ENCODE peak calls at places on chromosomes 7 and 10, in ten cellular contexts. X, E, C, K, U, Y, Q, B, M and G are unnamed samples.

GRCh38 chr10:33211123-33211878 is 123.2 kb downstream of the NRP1 start:
- DNase-seq in M (no peak), B (no peak), C (peak), Q (no peak), Y (no peak), E (no peak), U (no peak), K (peak), X (peak), G (peak)

GRCh38 chr7:113392421-113392820 is 274.1 kb upstream of the SMIM30 start:
- DNase-seq in X (no peak), Q (no peak), B (no peak), Y (no peak), U (no peak), K (no peak), M (no peak), C (no peak), E (no peak), G (no peak)

GRCh38 chr7:582931-583330 is 63.3 kb upstream of the PDGFA start:
- DNase-seq in M (no peak), C (no peak), Q (no peak), Y (no peak), K (no peak), E (no peak), X (no peak), U (no peak), B (no peak), G (no peak)

GRCh38 chr10:14008648-14009072 is 322.1 kb downstream of the FRMD4A start:
- DNase-seq in E (no peak), Q (no peak), B (no peak), C (peak), M (no peak), Y (no peak), K (peak), X (no peak), U (no peak), G (peak)

GRCh38 chr7:47492720-47493119 is 89.2 kb downstream of the TNS3 start:
- DNase-seq in Q (no peak), Y (no peak), X (no peak), U (no peak), K (no peak), M (no peak), E (no peak), C (no peak), B (no peak), G (no peak)

GRCh38 chr7:64849924-64850499 is 53.1 kb upstream of the ZNF273 start:
- DNase-seq in C (no peak), Y (no peak), B (no peak), X (no peak), Q (no peak), M (no peak), U (no peak), K (no peak), E (no peak), G (no peak)

GRCh38 chr7:28724563-28724962 is 233.6 kb downstream of the TRIL start:
- DNase-seq in X (no peak), C (no peak), Q (no peak), K (no peak), U (no peak), E (no peak), Y (no peak), B (no peak), M (no peak), G (no peak)

GRCh38 chr10:93751832-93752231 is 5.9 kb upstream of the LGI1 start:
- DNase-seq in M (peak), X (peak), E (peak), B (peak), C (peak), Y (no peak), K (peak), U (peak), Q (peak), G (peak)

GRCh38 chr10:102334106-102334505 is 61.4 kb upstream of the NFKB2 start:
- DNase-seq in K (no peak), X (no peak), E (no peak), U (no peak), C (no peak), Y (no peak), M (no peak), B (no peak), Q (no peak), G (peak)

GRCh38 chr7:157224627-157225026 is 85.9 kb downstream of the UBE3C start:
- DNase-seq in U (no peak), E (no peak), B (peak), C (peak), Q (no peak), Y (no peak), X (peak), K (peak), M (no peak), G (peak)

GRCh38 chr7:117269417-117269816 is 53.4 kb downstream of the WNT2 start:
- DNase-seq in U (no peak), Y (no peak), Q (no peak), C (peak), K (peak), E (no peak), X (peak), M (no peak), B (no peak), G (peak)

GRCh38 chr10:67284589-67284988 is 358.8 kb downstream of the LRRTM3 start:
- DNase-seq in K (no peak), X (no peak), Y (no peak), Q (no peak), B (no peak), C (no peak), E (no peak), U (no peak), M (no peak), G (no peak)

GRCh38 chr7:90900640-90901353 is 304.7 kb downstream of the CDK14 start:
- DNase-seq in M (no peak), K (no peak), C (no peak), Q (no peak), Y (no peak), B (no peak), E (no peak), X (peak), U (no peak), G (no peak)

GRCh38 chr7:1961776-1962276 is 270.9 kb downstream of the MAD1L1 start:
- DNase-seq in Y (no peak), X (peak), C (peak), U (no peak), E (no peak), Q (no peak), K (peak), M (no peak), B (no peak), G (peak)

GRCh38 chr10:30865141-30865926 is 166.3 kb downstream of the ZNF438 start:
- DNase-seq in Y (no peak), Q (no peak), C (no peak), B (no peak), K (no peak), U (no peak), M (no peak), E (no peak), X (no peak), G (peak)

GRCh38 chr7:128027485-128027980 is 3.7 kb downstream of the LRRC4 start:
- DNase-seq in K (peak), Q (peak), E (no peak), B (no peak), C (no peak), U (peak), X (no peak), M (no peak), Y (no peak), G (no peak)

GRCh38 chr10:48535416-48536225 is 69.3 kb downstream of the ARHGAP22 start:
- DNase-seq in B (no peak), Y (no peak), X (no peak), K (no peak), Q (no peak), U (no peak), C (no peak), E (no peak), M (no peak), G (no peak)

GRCh38 chr10:17229016-17229716 is 1.1 kb downstream of the VIM start:
- DNase-seq in Q (peak), C (peak), K (peak), M (peak), B (no peak), U (peak), X (peak), Y (peak), E (peak), G (peak)

GRCh38 chr10:75038335-75038734 is 73.1 kb upstream of the SAMD8 start:
- DNase-seq in Y (no peak), B (no peak), M (no peak), Q (no peak), X (peak), C (no peak), K (peak), U (no peak), E (no peak), G (peak)

GRCh38 chr7:112540839-112541577 is 60.2 kb downstream of the LSMEM1 start:
- DNase-seq in B (no peak), K (peak), E (no peak), C (peak), M (no peak), U (no peak), Y (no peak), X (no peak), Q (no peak), G (no peak)

GRCh38 chr10:70714961-70715360 is 42.7 kb downstream of the ADAMTS14 start:
- DNase-seq in E (no peak), M (no peak), K (no peak), U (no peak), B (no peak), Y (no peak), X (no peak), C (no peak), Q (no peak), G (no peak)

GRCh38 chr7:47565841-47566240 is 16.1 kb downstream of the TNS3 start:
- DNase-seq in X (no peak), K (no peak), Q (no peak), M (no peak), U (no peak), B (no peak), C (no peak), Y (no peak), E (no peak), G (no peak)